ENCODE peak calls at places on chromosome 16, in four cellular contexts. W is stimulated activated CD4-positive, alpha-beta T cell treated with anti-CD3 and anti-CD28 coated beads, Interleukin-1b, Interleukin-23, amount 100 ng/mL, for 24 hours; O is Calu3; D is activated CD8-positive, alpha-beta memory T cell treated with anti-CD3 and anti-CD28 coated beads for 48 hours. M is an unnamed sample.
A peak's percentile ranks its signal among the peaks of the same experiment; 100 is the strongest.

GRCh38 chr16:14325921-14326401 is 254.8 kb downstream of the MRTFB start:
- DNase-seq in D (no peak), O (no peak), W (no peak), M (no peak)

GRCh38 chr16:67268136-67268579 is 11.2 kb upstream of the PLEKHG4 start:
- DNase-seq in D (no peak), O (peak; percentile 73), W (no peak), M (no peak)

GRCh38 chr16:48321307-48322036 is 63.7 kb downstream of the SIAH1 start:
- DNase-seq in O (no peak), D (no peak), W (no peak), M (no peak)

GRCh38 chr16:82761236-82761635 is 134.5 kb downstream of the CDH13 start:
- DNase-seq in D (no peak), W (no peak), O (no peak), M (no peak)

GRCh38 chr16:80691111-80691761 is 113.2 kb downstream of the CDYL2 start:
- DNase-seq in D (no peak), O (no peak), W (no peak), M (no peak)

GRCh38 chr16:3131755-3132377 is 3.0 kb upstream of the ZNF213 start:
- DNase-seq in O (peak; percentile 73), D (no peak), W (no peak), M (no peak)

GRCh38 chr16:46482895-46483294 is 138.3 kb downstream of the SHCBP1 start:
- DNase-seq in O (no peak), D (no peak), W (no peak), M (no peak)

GRCh38 chr16:85522842-85523601 is 90.1 kb upstream of the GSE1 start:
- DNase-seq in D (no peak), O (no peak), W (no peak), M (no peak)

GRCh38 chr16:75506567-75506966 is 11.3 kb upstream of the CHST6 start:
- DNase-seq in D (no peak), W (no peak), O (peak; percentile 62), M (no peak)

GRCh38 chr16:89949121-89949742 is 677 bp downstream of the DEF8 start:
- DNase-seq in W (no peak), O (no peak), D (no peak), M (no peak)

GRCh38 chr16:67280090-67281015 is 1.0 kb downstream of the PLEKHG4 start:
- DNase-seq in O (no peak), W (no peak), D (no peak), M (no peak)

GRCh38 chr16:11032922-11033291 is 88.5 kb downstream of the CLEC16A start:
- DNase-seq in O (no peak), W (no peak), D (no peak), M (no peak)

GRCh38 chr16:27369806-27370205 is 32.2 kb upstream of the IL21R start:
- DNase-seq in W (no peak), D (no peak), O (no peak), M (no peak)

GRCh38 chr16:86142801-86143236 is 243.9 kb downstream of the IRF8 start:
- DNase-seq in O (no peak), D (no peak), W (no peak), M (no peak)

GRCh38 chr16:49280861-49281331 is 742 bp downstream of the CBLN1 start:
- DNase-seq in O (no peak), D (no peak), W (no peak), M (no peak)

GRCh38 chr16:18943414-18943813 is 17.2 kb upstream of the SMG1 start:
- DNase-seq in D (no peak), W (no peak), O (no peak), M (no peak)

GRCh38 chr16:86245895-86246294 is 264.4 kb upstream of the FOXF1 start:
- DNase-seq in D (no peak), W (no peak), O (no peak), M (no peak)

GRCh38 chr16:49986351-49987124 is 38.5 kb upstream of the CNEP1R1 start:
- DNase-seq in D (no peak), W (no peak), O (peak; percentile 4), M (no peak)

GRCh38 chr16:30186782-30187555 is 3.6 kb downstream of the CORO1A start:
- DNase-seq in W (peak; percentile 84), O (no peak), D (peak; percentile 67), M (peak; percentile 77)

GRCh38 chr16:27445502-27446175 is 43.7 kb downstream of the IL21R start:
- DNase-seq in D (no peak), O (no peak), W (no peak), M (no peak)

GRCh38 chr16:27319257-27319965 is 5.6 kb downstream of the IL4R start:
- DNase-seq in D (no peak), O (no peak), W (no peak), M (no peak)